ENCODE peak calls at places on chromosomes 11 and 22, in seven cellular contexts. Q is cardiac muscle cell, E is PC-9, W is ascending aorta, O is K562, D is OCI-LY7, V is IMR-90. S is an unnamed sample.

GRCh38 chr11:106399075-106399500 is 321.6 kb downstream of the AASDHPPT start:
- DNase-seq in O (no peak), V (peak), W (peak), Q (peak), E (peak), D (no peak), S (no peak)

GRCh38 chr22:42074153-42074750 is at the start of gene PHETA2:
- DNase-seq in Q (peak), D (no peak), V (peak), W (peak), O (no peak), E (no peak), S (no peak)

GRCh38 chr11:23991140-23991539 is 505.7 kb upstream of the LUZP2 start:
- DNase-seq in Q (peak), E (no peak), V (peak), D (no peak), W (no peak), O (no peak), S (no peak)

GRCh38 chr11:21323617-21324016 is 654.2 kb downstream of the NELL1 start:
- DNase-seq in E (no peak), W (no peak), D (no peak), Q (no peak), V (no peak), O (no peak), S (no peak)

GRCh38 chr11:66068923-66069714 is 953 bp upstream of the PACS1 start:
- DNase-seq in E (no peak), W (peak), D (peak), O (no peak), Q (peak), V (peak), S (no peak)

GRCh38 chr11:111514216-111515031 is at the start of gene HOATZ:
- DNase-seq in E (no peak), D (no peak), V (no peak), Q (peak), O (peak), W (no peak), S (no peak)

GRCh38 chr11:111772535-111772934 is 6.3 kb upstream of the PPP2R1B start:
- DNase-seq in E (no peak), Q (no peak), W (no peak), O (no peak), D (no peak), V (no peak), S (no peak)

GRCh38 chr11:68673291-68673930 is 10.9 kb upstream of the GAL start:
- DNase-seq in D (no peak), Q (peak), W (no peak), O (no peak), E (no peak), V (no peak), S (no peak)

GRCh38 chr11:33319965-33320813 is 63.0 kb downstream of the HIPK3 start:
- DNase-seq in V (no peak), D (no peak), O (no peak), E (no peak), Q (no peak), W (no peak), S (no peak)

GRCh38 chr11:47533690-47534135 is 19.2 kb downstream of the CELF1 start:
- DNase-seq in Q (peak), V (peak), E (no peak), W (no peak), D (no peak), O (no peak), S (no peak)

GRCh38 chr11:108766596-108767173 is 101.8 kb downstream of the DDX10 start:
- DNase-seq in O (no peak), E (no peak), D (no peak), W (no peak), Q (peak), V (no peak), S (no peak)

GRCh38 chr22:41739576-41739975 is 40.3 kb downstream of the MEI1 start:
- DNase-seq in O (no peak), V (no peak), Q (no peak), D (no peak), W (no peak), E (no peak), S (no peak)

GRCh38 chr11:28535677-28536076 is 427.5 kb downstream of the METTL15 start:
- DNase-seq in O (no peak), E (no peak), Q (no peak), D (no peak), W (no peak), V (no peak), S (no peak)

GRCh38 chr11:134157451-134157850 is 66.3 kb downstream of the NCAPD3 start:
- DNase-seq in E (no peak), Q (no peak), V (no peak), O (no peak), D (no peak), W (no peak), S (no peak)

GRCh38 chr11:90133560-90134145 is 810 bp upstream of the NAALAD2 start:
- DNase-seq in W (no peak), V (no peak), E (no peak), O (no peak), D (no peak), Q (no peak), S (no peak)

GRCh38 chr11:47518212-47518959 is 34.5 kb downstream of the CELF1 start:
- DNase-seq in O (peak), E (no peak), W (no peak), Q (no peak), D (no peak), V (no peak), S (no peak)

GRCh38 chr11:122642472-122642922 is 13.0 kb upstream of the UBASH3B start:
- DNase-seq in V (peak), W (no peak), Q (peak), O (no peak), D (no peak), E (peak), S (no peak)

GRCh38 chr22:27677895-27678458 is 123.6 kb downstream of the MN1 start:
- DNase-seq in D (no peak), E (no peak), V (no peak), Q (no peak), W (no peak), O (no peak), S (no peak)

GRCh38 chr11:67576742-67577475 is 6.7 kb upstream of the GSTP1 start:
- DNase-seq in Q (no peak), D (peak), O (peak), E (peak), V (no peak), W (no peak), S (no peak)

GRCh38 chr11:1219446-1219835 is 3.4 kb upstream of the MUC5B start:
- DNase-seq in O (no peak), V (no peak), E (no peak), Q (no peak), W (no peak), D (no peak), S (no peak)

GRCh38 chr22:50600541-50600940 is at the start of gene MAPK8IP2:
- DNase-seq in O (peak), W (no peak), Q (no peak), V (no peak), D (no peak), E (no peak), S (no peak)

GRCh38 chr11:43567396-43567975 is 113.1 kb upstream of the HSD17B12 start:
- DNase-seq in D (peak), O (peak), V (peak), Q (peak), E (peak), W (no peak), S (no peak)

GRCh38 chr11:117930208-117930570 is 987 bp upstream of the TMPRSS13 start:
- DNase-seq in W (no peak), E (peak), V (no peak), O (no peak), Q (no peak), D (no peak), S (no peak)
- H3K4me3 ChIP-seq in W (no peak), E (no peak), V (no peak), O (no peak), Q (no peak), D (no peak), S (no peak)

GRCh38 chr11:75152090-75152489 is 1.2 kb downstream of the SLCO2B1 start:
- DNase-seq in Q (no peak), W (no peak), E (no peak), O (no peak), D (no peak), V (no peak), S (no peak)
- H3K4me3 ChIP-seq in Q (no peak), W (peak), E (no peak), O (no peak), D (no peak), V (no peak), S (no peak)

GRCh38 chr11:117179048-117179999 is 781 bp downstream of the SIDT2 start:
- DNase-seq in W (peak), E (no peak), V (no peak), D (peak), O (peak), Q (peak), S (no peak)

GRCh38 chr11:117176186-117176585 is 2.4 kb upstream of the SIDT2 start:
- DNase-seq in E (no peak), D (no peak), W (no peak), Q (no peak), O (no peak), V (no peak), S (no peak)

GRCh38 chr11:117178210-117179034 is at the start of gene SIDT2:
- DNase-seq in D (peak), Q (peak), W (peak), V (peak), E (peak), O (peak), S (peak)

GRCh38 chr11:117175781-117176180 is 2.8 kb upstream of the SIDT2 start:
- DNase-seq in Q (peak), E (no peak), W (no peak), D (no peak), O (no peak), V (no peak), S (no peak)

GRCh38 chr11:117177534-117178209 is 871 bp upstream of the SIDT2 start:
- DNase-seq in E (no peak), Q (no peak), O (no peak), W (no peak), V (no peak), D (no peak), S (no peak)
- H3K4me3 ChIP-seq in E (peak), Q (peak), O (peak), W (peak), V (peak), D (peak), S (peak)

GRCh38 chr11:32087602-32088001 is 3.3 kb upstream of the RCN1 start:
- DNase-seq in E (no peak), V (peak), O (no peak), W (no peak), Q (peak), D (no peak), S (no peak)

GRCh38 chr11:32092581-32093170 is 1.8 kb downstream of the RCN1 start:
- DNase-seq in W (no peak), E (peak), D (no peak), O (no peak), Q (no peak), V (no peak), S (no peak)

GRCh38 chr11:32082346-32082986 is 8.4 kb upstream of the RCN1 start:
- DNase-seq in W (no peak), E (no peak), Q (no peak), V (no peak), D (no peak), O (no peak), S (no peak)

GRCh38 chr11:32090774-32091370 is at the start of gene RCN1:
- DNase-seq in Q (peak), O (peak), D (no peak), V (peak), E (peak), W (peak), S (no peak)

GRCh38 chr11:32088117-32088941 is 2.5 kb upstream of the RCN1 start:
- DNase-seq in E (peak), D (no peak), W (peak), V (peak), Q (peak), O (peak), S (no peak)
- H3K4me3 ChIP-seq in E (peak), D (no peak), W (peak), V (peak), Q (no peak), O (no peak), S (no peak)

S was measured in esophagus squamous epithelium.